ENCODE peak calls at places on chromosome 11, in five cellular contexts. R, Z, U, F and K are unnamed samples.
A peak's percentile ranks its signal among the peaks of the same experiment; 100 is the strongest.

GRCh38 chr11:118658372-118659313 is 20.8 kb downstream of the TREH start:
- DNase-seq in Z (no peak), F (peak; percentile 77), R (no peak), U (no peak), K (no peak)

GRCh38 chr11:128300785-128301184 is 286.6 kb downstream of the ETS1 start:
- DNase-seq in U (no peak), R (no peak), F (no peak), Z (no peak), K (no peak)

GRCh38 chr11:70077411-70078094 is 564 bp upstream of the ANO1 start:
- DNase-seq in Z (no peak), F (peak; percentile 58), U (no peak), R (peak; percentile 58), K (no peak)

GRCh38 chr11:122165972-122166371 is 50.0 kb upstream of the BLID start:
- DNase-seq in R (no peak), U (no peak), F (no peak), Z (no peak), K (no peak)

GRCh38 chr11:19794161-19794560 is 81.5 kb downstream of the NAV2 start:
- DNase-seq in U (no peak), F (no peak), Z (no peak), R (no peak), K (no peak)

GRCh38 chr11:58640386-58641023 is 18.0 kb downstream of the CNTF start:
- DNase-seq in F (no peak), R (no peak), U (no peak), Z (no peak), K (no peak)

GRCh38 chr11:71420455-71421241 is 27.5 kb downstream of the DHCR7 start:
- DNase-seq in Z (no peak), F (no peak), U (peak; percentile 53), R (no peak), K (peak; percentile 7)

GRCh38 chr11:32006799-32007388 is 84.0 kb upstream of the RCN1 start:
- DNase-seq in R (no peak), U (no peak), F (no peak), Z (peak; percentile 7), K (peak; percentile 16)

GRCh38 chr11:66371627-66372415 is at the start of gene SLC29A2:
- DNase-seq in F (peak; percentile 96), R (peak; percentile 92), Z (no peak), U (peak; percentile 86), K (no peak)

GRCh38 chr11:80668039-80668438 is 1227.2 kb upstream of the TENM4 start:
- DNase-seq in Z (no peak), F (no peak), R (no peak), U (no peak), K (no peak)

GRCh38 chr11:111474432-111474831 is 37.8 kb downstream of the BTG4 start:
- DNase-seq in R (no peak), U (no peak), F (no peak), Z (no peak), K (no peak)

GRCh38 chr11:113119074-113119473 is 157.9 kb downstream of the NCAM1 start:
- DNase-seq in F (no peak), R (no peak), Z (no peak), U (no peak), K (no peak)

GRCh38 chr11:134607963-134608750 is 196.1 kb upstream of the B3GAT1 start:
- DNase-seq in R (no peak), U (no peak), F (no peak), Z (no peak), K (no peak)

GRCh38 chr11:68825603-68826002 is 16.1 kb downstream of the CPT1A start:
- DNase-seq in R (peak; percentile 84), F (peak; percentile 83), U (peak; percentile 85), Z (no peak), K (no peak)

GRCh38 chr11:65645710-65646109 is 7.8 kb downstream of the SIPA1 start:
- DNase-seq in Z (no peak), R (peak; percentile 74), U (no peak), F (no peak), K (no peak)

GRCh38 chr11:33157103-33158027 is 3.9 kb downstream of the CSTF3 start:
- DNase-seq in Z (no peak), U (no peak), R (no peak), F (no peak), K (no peak)

GRCh38 chr11:33160587-33160986 is 693 bp downstream of the CSTF3 start:
- DNase-seq in F (no peak), R (no peak), U (no peak), Z (no peak), K (no peak)

GRCh38 chr11:33161120-33162005 is at the start of gene CSTF3:
- DNase-seq in U (peak; percentile 100), Z (peak; percentile 92), F (peak; percentile 100), R (peak; percentile 99), K (peak; percentile 73)

GRCh38 chr11:33160147-33160546 is 1.1 kb downstream of the CSTF3 start:
- DNase-seq in Z (no peak), R (no peak), F (no peak), U (no peak), K (no peak)

GRCh38 chr11:33158596-33158995 is 2.7 kb downstream of the CSTF3 start:
- DNase-seq in U (no peak), Z (no peak), R (no peak), F (no peak), K (no peak)
- H3K4me3 ChIP-seq in U (no peak overlapping the region), Z (no peak overlapping the region), R (no peak overlapping the region), F (no peak overlapping the region), K (peak overlapping the region; percentile 20)

GRCh38 chr11:30045144-30045543 is 28.3 kb upstream of the KCNA4 start:
- DNase-seq in R (no peak), U (no peak), F (no peak), Z (no peak), K (no peak)

GRCh38 chr11:30041171-30041570 is 24.3 kb upstream of the KCNA4 start:
- DNase-seq in Z (no peak), U (no peak), R (peak; percentile 30), F (no peak), K (no peak)

GRCh38 chr11:30049214-30049613 is 32.4 kb upstream of the KCNA4 start:
- DNase-seq in F (no peak), R (no peak), Z (no peak), U (no peak), K (no peak)

DNA sequence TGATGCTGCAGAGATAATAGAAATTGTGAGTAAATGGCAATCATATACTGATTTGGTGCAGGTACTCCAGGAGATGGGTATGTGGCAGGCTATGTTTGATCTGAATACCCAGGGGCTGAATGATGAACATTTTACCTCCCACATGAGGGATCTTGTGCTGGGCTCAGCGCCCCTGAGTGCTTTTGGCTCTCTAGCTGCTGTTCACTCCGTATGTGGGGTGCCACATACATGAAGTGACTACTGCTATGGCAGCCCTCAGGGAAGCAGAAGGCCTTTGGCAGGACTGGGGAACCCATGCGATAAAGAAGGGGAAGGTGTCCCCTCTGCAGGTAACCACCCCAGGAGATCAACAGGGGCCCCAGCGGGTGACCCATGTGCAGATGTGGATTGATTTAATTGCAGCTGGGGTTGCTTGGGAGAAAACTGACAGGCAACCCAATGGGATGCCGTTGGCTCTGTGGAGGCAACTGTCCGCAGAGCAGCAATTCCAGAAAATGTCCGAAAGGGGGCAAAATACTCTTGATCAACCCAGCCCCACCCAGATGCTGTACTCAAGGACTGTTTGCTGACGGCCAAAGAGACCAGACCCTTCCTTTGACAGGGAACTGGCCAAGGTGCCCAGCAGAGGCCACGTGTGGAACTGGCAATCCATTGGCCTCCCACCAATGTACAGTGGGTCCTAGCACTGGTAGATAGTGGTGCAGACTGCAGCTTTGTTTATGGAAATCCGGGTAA is 29.5 kb upstream of the KCNA4 start:
- DNase-seq in U (no peak), Z (no peak), F (no peak), R (no peak), K (no peak)
- TF ChIP-seq CTCF in U (no peak), Z (no peak), F (no peak), R (no peak), K (peak; percentile 15)

GRCh38 chr11:2789791-2790580 is 90.2 kb upstream of the KCNQ1OT1 start:
- DNase-seq in U (peak; percentile 13), Z (no peak), F (peak; percentile 48), R (no peak), K (no peak)

GRCh38 chr11:2792376-2793250 is 92.8 kb upstream of the KCNQ1OT1 start:
- DNase-seq in F (peak; percentile 66), R (peak; percentile 64), U (no peak), Z (no peak), K (no peak)

GRCh38 chr11:2790581-2790925 is 90.8 kb upstream of the KCNQ1OT1 start:
- DNase-seq in R (peak; percentile 61), U (no peak), Z (no peak), F (peak; percentile 66), K (no peak)

GRCh38 chr11:2791139-2791520 is 91.3 kb upstream of the KCNQ1OT1 start:
- DNase-seq in R (peak; percentile 66), U (no peak), Z (no peak), F (peak; percentile 78), K (no peak)

GRCh38 chr11:2791521-2792375 is 92.0 kb upstream of the KCNQ1OT1 start:
- DNase-seq in U (no peak), R (peak; percentile 81), F (peak; percentile 78), Z (no peak), K (no peak)
- H3K4me3 ChIP-seq in U (peak overlapping the region; percentile 57), R (peak overlapping the region; percentile 36), F (peak overlapping the region; percentile 50), Z (no peak overlapping the region), K (peak overlapping the region; percentile 45)

GRCh38 chr11:15988693-15989231 is 367.6 kb downstream of the SOX6 start:
- DNase-seq in R (no peak), F (no peak), U (no peak), Z (no peak), K (no peak)
- TF ChIP-seq CTCF in R (no peak), F (no peak), U (no peak), Z (peak; percentile 3), K (peak; percentile 22)

GRCh38 chr11:116990061-116990473 is 108.2 kb downstream of the SIK3 start:
- DNase-seq in F (no peak), U (peak; percentile 31), R (no peak), Z (peak; percentile 39), K (peak; percentile 45)

GRCh38 chr11:116984186-116984585 is 114.0 kb downstream of the SIK3 start:
- DNase-seq in U (no peak), Z (no peak), R (no peak), F (no peak), K (no peak)

GRCh38 chr11:116984589-116984988 is 113.6 kb downstream of the SIK3 start:
- DNase-seq in Z (peak; percentile 97), F (no peak), R (no peak), U (no peak), K (no peak)

GRCh38 chr11:116989184-116989583 is 109.0 kb downstream of the SIK3 start:
- DNase-seq in U (no peak), F (no peak), R (no peak), Z (no peak), K (no peak)

DNA sequence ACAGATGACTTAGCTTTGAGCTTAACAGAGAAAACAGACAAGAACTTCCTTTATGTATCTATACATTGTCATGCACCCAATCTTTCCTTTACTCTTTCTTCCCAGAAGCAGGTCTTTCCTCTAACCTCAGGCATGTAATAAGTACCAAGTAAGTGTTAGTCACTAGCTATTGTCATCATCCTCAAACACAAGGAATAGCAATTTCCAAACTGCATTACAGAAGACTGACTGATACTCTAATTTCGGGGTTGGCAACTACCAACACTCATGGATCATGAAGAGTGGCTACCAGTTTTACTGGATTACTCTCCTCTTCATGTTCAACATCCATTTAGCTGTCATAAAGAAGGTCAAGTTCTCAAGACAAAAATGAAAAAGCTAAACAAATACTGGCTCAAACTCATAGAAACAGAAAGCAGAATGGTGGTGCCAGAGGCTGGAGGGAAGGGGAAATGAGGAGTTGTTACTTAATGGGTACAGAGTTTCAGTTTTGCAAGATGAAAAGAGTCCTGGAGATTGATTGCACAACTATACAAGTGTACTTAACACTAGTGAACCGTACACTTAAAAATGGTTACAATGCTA is 111.6 kb downstream of the SIK3 start:
- DNase-seq in Z (peak; percentile 69), R (no peak), F (no peak), U (no peak), K (peak; percentile 22)
- H3K4me3 ChIP-seq in Z (no peak overlapping the region), R (no peak overlapping the region), F (no peak overlapping the region), U (no peak overlapping the region), K (no peak overlapping the region)